ENCODE peak calls at places on chromosomes 4 and X, in five cellular contexts. M is stimulated activated CD4-positive, alpha-beta T cell treated with anti-CD3 and anti-CD28 coated beads, Interleukin-2, amount 100 ng/mL, for 48 hours; U is activated naive CD8-positive, alpha-beta T cell treated with anti-CD3 and anti-CD28 coated beads, Interleukin-2, amount 50 U/mL, for 24 hours; I is GM18507; D is Calu3. E is an unnamed sample.

GRCh38 chr4:77500801-77501200 is 104.8 kb upstream of the CXCL13 start:
- DNase-seq in U (no peak), D (no peak), I (no peak), M (no peak), E (no peak)

GRCh38 chrX:30530591-30530990 is 47.0 kb downstream of the TASL start:
- DNase-seq in I (no peak), D (peak; percentile 2), M (no peak), U (no peak), E (peak; percentile 11)

GRCh38 chr4:153645183-153645582 is 38.9 kb upstream of the TLR2 start:
- DNase-seq in D (no peak), I (no peak), U (no peak), M (no peak), E (no peak)

GRCh38 chrX:13099121-13099520 is 54.7 kb upstream of the FAM9C start:
- DNase-seq in U (no peak), D (no peak), I (no peak), M (no peak), E (no peak)

GRCh38 chrX:68462653-68463052 is 29.4 kb upstream of the OPHN1 start:
- DNase-seq in M (no peak), D (peak; percentile 37), I (no peak), U (no peak), E (no peak)

GRCh38 chrX:81957900-81958545 is 756.1 kb downstream of the SH3BGRL start:
- DNase-seq in D (peak; percentile 23), I (no peak), M (no peak), U (no peak), E (no peak)

GRCh38 chr4:150089732-150090131 is 11.5 kb downstream of the DCLK2 start:
- DNase-seq in I (no peak), U (no peak), M (no peak), D (no peak), E (no peak)

GRCh38 chr4:122602277-122603142 is 18.4 kb downstream of the IL21 start:
- DNase-seq in I (no peak), D (no peak), M (no peak), U (no peak), E (no peak)

GRCh38 chr4:112938461-112939058 is 110.9 kb upstream of the ANK2 start:
- DNase-seq in D (no peak), I (peak; percentile 5), U (no peak), M (no peak), E (no peak)

GRCh38 chr4:106301393-106302084 is 14.5 kb downstream of the TBCK start:
- DNase-seq in U (no peak), M (no peak), D (no peak), I (no peak), E (no peak)

GRCh38 chr4:114603455-114603854 is 4.8 kb downstream of the UGT8 start:
- DNase-seq in D (no peak), M (no peak), I (no peak), U (no peak), E (no peak)

GRCh38 chr4:41069838-41070237 is 144.5 kb downstream of the APBB2 start:
- DNase-seq in D (no peak), M (no peak), U (no peak), I (no peak), E (no peak)

GRCh38 chr4:749771-750666 is 44.4 kb downstream of the PCGF3 start:
- DNase-seq in M (no peak), I (no peak), U (no peak), D (no peak), E (peak; percentile 48)

GRCh38 chr4:113645771-113646455 is 115.6 kb downstream of the CAMK2D start:
- DNase-seq in I (no peak), M (no peak), D (peak; percentile 32), U (no peak), E (peak; percentile 27)

GRCh38 chr4:61511716-61512488 is 311.8 kb downstream of the ADGRL3 start:
- DNase-seq in U (no peak), M (no peak), D (no peak), I (no peak), E (peak; percentile 1)

E was measured in GM04503.